ENCODE peak calls at places on chromosomes 7 and 10, in nine cellular contexts. F, N, D, Q, A, L, Y, M and E are unnamed samples.

GRCh38 chr10:69061305-69062161 is 26.4 kb upstream of the SRGN start:
- DNase-seq in F (peak), N (peak), D (peak), Q (no peak), A (peak), L (peak), Y (peak), M (peak), E (peak)

GRCh38 chr7:93890464-93891068 is at the start of gene TFPI2:
- DNase-seq in F (peak), N (peak), D (peak), Q (no peak), A (peak), L (peak), Y (peak), M (no peak), E (no peak)

GRCh38 chr10:5556576-5556975 is 31.8 kb downstream of the CALML3 start:
- DNase-seq in F (no peak), N (no peak), D (no peak), Q (no peak), A (no peak), L (no peak), Y (no peak), M (no peak), E (no peak)

GRCh38 chr10:74021248-74022055 is 23.5 kb downstream of the VCL start:
- DNase-seq in F (no peak), N (peak), D (no peak), Q (no peak), A (no peak), L (peak), Y (peak), M (no peak), E (no peak)

GRCh38 chr10:44195120-44196007 is 189.5 kb downstream of the CXCL12 start:
- DNase-seq in F (peak), N (peak), D (peak), Q (no peak), A (peak), L (peak), Y (peak), M (no peak), E (no peak)

GRCh38 chr7:107446988-107447387 is 22.9 kb upstream of the GPR22 start:
- DNase-seq in F (no peak), N (peak), D (no peak), Q (no peak), A (no peak), L (peak), Y (peak), M (no peak), E (no peak)

GRCh38 chr10:58023341-58024073 is 244.2 kb downstream of the IPMK start:
- DNase-seq in F (no peak), N (peak), D (peak), Q (no peak), A (no peak), L (peak), Y (peak), M (no peak), E (no peak)

GRCh38 chr10:103709341-103709920 is 145.9 kb downstream of the SH3PXD2A start:
- DNase-seq in F (no peak), N (peak), D (no peak), Q (no peak), A (no peak), L (peak), Y (peak), M (no peak), E (no peak)

GRCh38 chr10:9922123-9922685 is 1095.5 kb upstream of the CELF2 start:
- DNase-seq in F (no peak), N (no peak), D (no peak), Q (no peak), A (no peak), L (peak), Y (no peak), M (no peak), E (no peak)

GRCh38 chr7:112420236-112420945 is 29.9 kb upstream of the IFRD1 start:
- DNase-seq in F (no peak), N (peak), D (no peak), Q (peak), A (no peak), L (peak), Y (peak), M (no peak), E (no peak)

GRCh38 chr7:136064098-136064497 is 86.9 kb upstream of the MTPN start:
- DNase-seq in F (no peak), N (no peak), D (no peak), Q (no peak), A (no peak), L (no peak), Y (no peak), M (no peak), E (no peak)

GRCh38 chr10:5297466-5297865 is 67.3 kb upstream of the UCN3 start:
- DNase-seq in F (peak), N (peak), D (no peak), Q (no peak), A (no peak), L (peak), Y (peak), M (peak), E (peak)

GRCh38 chr7:2644514-2645273 is 12.9 kb downstream of the TTYH3 start:
- DNase-seq in F (no peak), N (no peak), D (no peak), Q (no peak), A (no peak), L (no peak), Y (no peak), M (no peak), E (no peak)

GRCh38 chr7:148262721-148263229 is 327.8 kb upstream of the C7orf33 start:
- DNase-seq in F (peak), N (peak), D (peak), Q (peak), A (peak), L (peak), Y (peak), M (peak), E (peak)

GRCh38 chr10:44966816-44967509 is 7.4 kb downstream of the RASSF4 start:
- DNase-seq in F (no peak), N (peak), D (no peak), Q (peak), A (peak), L (no peak), Y (no peak), M (no peak), E (peak)

GRCh38 chr7:2670720-2671391 is 17.1 kb upstream of the AMZ1 start:
- DNase-seq in F (peak), N (peak), D (peak), Q (peak), A (peak), L (peak), Y (peak), M (peak), E (no peak)

GRCh38 chr10:101304316-101304715 is 49.6 kb upstream of the BTRC start:
- DNase-seq in F (no peak), N (no peak), D (no peak), Q (no peak), A (no peak), L (no peak), Y (no peak), M (no peak), E (no peak)

GRCh38 chr10:6473430-6473829 is 106.6 kb downstream of the PRKCQ start:
- DNase-seq in F (no peak), N (no peak), D (no peak), Q (peak), A (peak), L (no peak), Y (peak), M (peak), E (no peak)

GRCh38 chr10:124450783-124451057 is 885 bp upstream of the NKX1-2 start:
- DNase-seq in F (no peak), N (no peak), D (no peak), Q (no peak), A (no peak), L (no peak), Y (no peak), M (no peak), E (no peak)

GRCh38 chr7:22572937-22573336 is 72.9 kb upstream of the STEAP1B start:
- DNase-seq in F (no peak), N (peak), D (peak), Q (no peak), A (no peak), L (peak), Y (peak), M (no peak), E (peak)

GRCh38 chr10:79431891-79432831 is 13.3 kb downstream of the ZCCHC24 start:
- DNase-seq in F (no peak), N (peak), D (no peak), Q (no peak), A (no peak), L (peak), Y (no peak), M (no peak), E (no peak)

GRCh38 chr10:6716521-6716920 is 136.4 kb upstream of the PRKCQ start:
- DNase-seq in F (no peak), N (no peak), D (no peak), Q (no peak), A (no peak), L (peak), Y (peak), M (no peak), E (no peak)

DNA sequence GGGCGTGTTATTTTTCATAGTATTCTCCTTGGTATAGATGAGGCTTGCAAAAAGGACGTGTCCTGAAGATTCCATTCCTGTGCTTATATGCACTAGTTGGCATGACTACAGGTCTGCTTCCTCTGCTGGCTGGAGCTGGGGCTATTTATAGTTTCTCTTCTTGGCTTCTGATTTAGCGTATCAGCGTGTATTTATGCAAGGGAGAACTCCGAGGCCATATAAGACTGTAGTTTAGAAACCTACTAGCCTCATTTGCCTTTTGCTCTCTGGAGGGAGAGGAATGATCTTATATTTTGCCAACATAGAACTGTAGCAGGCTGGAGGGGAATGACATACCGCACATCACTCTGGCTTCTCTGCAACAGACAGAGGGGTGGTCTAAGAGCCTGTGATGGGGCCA is 39.7 kb downstream of the CACNB2 start:
- DNase-seq in F (peak), N (peak), D (no peak), Q (no peak), A (no peak), L (peak), Y (no peak), M (no peak), E (no peak)
- H3K4me3 ChIP-seq in F (peak), N (no peak), D (no peak), Q (no peak), A (no peak), L (no peak), Y (no peak), M (no peak), E (no peak)

GRCh38 chr10:21144047-21144446 is 246.9 kb upstream of the NEBL start:
- DNase-seq in F (no peak), N (no peak), D (no peak), Q (no peak), A (no peak), L (no peak), Y (peak), M (no peak), E (no peak)
- TF ChIP-seq CTCF in F (no peak), N (no peak), D (no peak), Q (no peak), A (no peak), L (no peak), Y (no peak), M (no peak), E (no peak)

GRCh38 chr7:44849277-44850210 is 1.7 kb upstream of the H2AZ2 start:
- DNase-seq in F (no peak), N (peak), D (no peak), Q (no peak), A (no peak), L (no peak), Y (peak), M (no peak), E (no peak)
- H3K4me3 ChIP-seq in F (no peak), N (no peak), D (peak), Q (peak), A (no peak), L (peak), Y (no peak), M (no peak), E (no peak)

DNA sequence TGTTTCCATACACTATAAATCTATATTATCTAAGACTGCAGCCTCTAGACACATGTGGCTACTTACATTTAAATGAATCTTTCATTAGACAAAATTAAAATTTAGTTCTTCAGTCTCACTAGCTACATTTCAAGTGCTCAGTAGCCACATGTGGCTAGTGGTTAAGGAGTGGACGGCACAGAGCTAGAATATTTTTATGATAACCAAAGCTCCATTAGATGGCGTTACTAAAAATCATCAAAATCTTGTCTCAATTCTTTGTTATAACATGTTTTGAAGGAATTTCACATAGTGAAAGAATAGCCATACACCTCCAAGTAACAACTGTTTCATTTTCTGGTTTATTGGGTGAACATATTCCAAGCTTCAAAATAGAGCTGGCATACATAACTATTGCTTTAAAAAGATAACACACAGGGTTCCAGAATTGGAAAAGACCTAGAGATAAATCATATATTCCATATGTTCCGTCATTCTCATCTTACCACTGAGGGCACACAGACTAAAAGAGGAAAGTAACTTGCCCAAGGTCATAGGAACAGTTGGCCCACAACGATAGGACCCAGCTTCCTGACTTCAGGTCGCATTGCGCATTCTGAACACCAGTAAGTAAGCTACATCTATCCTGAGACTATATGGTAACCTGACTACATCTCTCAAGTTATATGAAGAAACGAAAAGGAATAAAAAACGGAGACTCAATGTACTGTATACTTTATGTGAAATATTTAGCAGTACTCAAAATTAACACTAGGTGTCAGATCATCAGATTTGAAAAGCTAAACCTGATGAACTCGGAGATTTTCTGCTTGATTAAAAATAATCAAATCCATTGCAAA is 66.6 kb downstream of the CAV1 start:
- DNase-seq in F (no peak), N (peak), D (peak), Q (peak), A (no peak), L (peak), Y (peak), M (no peak), E (no peak)
- TF ChIP-seq CTCF in F (peak), N (peak), D (peak), Q (peak), A (peak), L (peak), Y (peak), M (peak), E (no peak)